ENCODE peak calls at places on chromosomes 3 and 15, in seven cellular contexts. W is lung; C is transverse colon; V is effector memory CD4-positive, alpha-beta T cell; Z is fibroblast of lung; O is right atrium auricular region; S is aorta. M is an unnamed sample.
A peak's percentile ranks its signal among the peaks of the same experiment; 100 is the strongest.

GRCh38 chr3:126216416-126216815 is 36.0 kb upstream of the ALDH1L1 start:
- DNase-seq in Z (peak; percentile 75), C (no peak), O (no peak), S (no peak), V (no peak), W (no peak), M (no peak)

GRCh38 chr15:48332642-48333034 is 1.4 kb downstream of the DUT start:
- DNase-seq in V (no peak), W (no peak), C (no peak), Z (no peak), O (no peak), S (no peak), M (no peak)

GRCh38 chr15:57167821-57168395 is 208.4 kb upstream of the CGNL1 start:
- DNase-seq in V (no peak), S (no peak), C (no peak), W (no peak), O (no peak), Z (peak; percentile 57), M (no peak)

GRCh38 chr3:182793663-182794454 is 555 bp downstream of the ATP11B start:
- DNase-seq in W (peak; percentile 42), V (peak; percentile 24), S (peak; percentile 63), O (no peak), Z (peak; percentile 43), C (peak; percentile 56), M (peak; percentile 61)

GRCh38 chr15:81410318-81410753 is 36.3 kb upstream of the TMC3 start:
- DNase-seq in C (no peak), Z (peak; percentile 56), O (peak; percentile 89), S (peak; percentile 55), V (no peak), W (peak; percentile 41), M (peak; percentile 23)

GRCh38 chr15:81073796-81074195 is 60.3 kb upstream of the CFAP161 start:
- DNase-seq in W (no peak), V (no peak), C (no peak), O (no peak), Z (no peak), S (no peak), M (no peak)

GRCh38 chr15:71753346-71753745 is 57.0 kb upstream of the NR2E3 start:
- DNase-seq in C (no peak), S (no peak), Z (peak; percentile 30), W (no peak), O (no peak), V (no peak), M (no peak)

GRCh38 chr3:71127463-71128243 is 455.9 kb downstream of the FOXP1 start:
- DNase-seq in C (no peak), W (no peak), S (no peak), V (peak; percentile 20), Z (peak; percentile 84), O (no peak), M (no peak)

GRCh38 chr15:101120961-101121360 is 130.9 kb downstream of the CHSY1 start:
- DNase-seq in C (no peak), S (no peak), V (no peak), O (no peak), W (no peak), Z (no peak), M (no peak)
- H3K4me3 ChIP-seq in C (no peak overlapping the region), S (no peak overlapping the region), V (no peak overlapping the region), O (peak overlapping the region; percentile 41), W (no peak overlapping the region), Z (no peak overlapping the region), M (no peak overlapping the region)

DNA sequence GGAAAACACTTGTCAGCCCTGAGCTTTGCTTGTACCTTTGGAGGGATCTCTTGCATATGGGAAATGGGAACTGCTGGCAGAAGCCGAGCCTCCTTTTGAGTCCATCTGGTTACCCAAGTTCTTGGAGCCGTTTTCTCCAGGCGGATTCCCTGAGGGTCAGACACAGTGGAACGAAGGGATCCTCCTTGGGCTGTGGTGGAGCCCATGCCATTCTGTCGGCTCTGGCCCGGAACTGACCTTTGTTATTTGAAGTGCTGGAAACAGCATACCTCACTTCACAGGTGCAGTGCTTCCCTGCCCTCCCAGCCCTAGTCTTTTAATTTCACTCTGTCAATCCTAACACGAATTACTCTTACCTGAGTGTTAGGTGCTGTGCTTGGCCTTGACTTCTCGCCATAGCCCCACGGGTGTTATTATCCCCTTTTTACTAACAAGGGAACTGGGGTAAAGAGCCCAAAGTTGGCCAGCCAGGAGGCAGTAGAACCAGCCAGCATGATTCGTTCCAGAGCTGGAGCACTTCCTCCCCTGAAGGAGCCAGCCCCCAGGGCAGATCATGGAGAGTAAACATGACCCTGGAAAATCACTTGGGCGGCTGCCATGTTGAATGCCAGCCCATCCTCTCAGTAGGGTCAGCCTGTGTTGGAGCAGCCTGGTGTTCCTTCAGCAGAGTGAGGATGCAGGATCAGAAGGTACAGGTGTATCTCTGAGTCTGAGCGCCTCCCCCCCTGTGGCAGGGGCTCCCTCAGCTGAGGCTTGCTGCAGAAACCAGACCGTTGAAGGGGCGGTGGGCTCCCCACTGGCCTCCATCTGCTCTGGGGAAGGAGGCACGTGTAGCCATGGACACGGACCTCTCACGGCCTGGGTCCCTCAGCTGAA is 143.2 kb downstream of the DNAJB8 start:
- DNase-seq in C (no peak), Z (no peak), S (no peak), V (no peak), W (no peak), O (peak; percentile 52), M (peak; percentile 85)
- H3K27ac ChIP-seq in C (no peak overlapping the region), Z (no peak overlapping the region), S (no peak overlapping the region), V (no peak overlapping the region), W (no peak overlapping the region), O (no peak overlapping the region), M (peak overlapping the region; percentile 84)

GRCh38 chr15:68592548-68592947 is 13.8 kb downstream of the CORO2B start:
- DNase-seq in W (no peak), S (no peak), Z (no peak), V (no peak), O (no peak), C (no peak), M (no peak)
- H3K4me1 ChIP-seq in W (peaks cover 15% of the 10 kb centered on the region), S (no peaks in the 10 kb centered on the region), Z (peaks cover 28% of the 10 kb centered on the region), V (no peaks in the 10 kb centered on the region), O (peaks cover 40% of the 10 kb centered on the region), C (no peaks in the 10 kb centered on the region), M (no peaks in the 10 kb centered on the region)

GRCh38 chr15:90581771-90582471 is 52.2 kb downstream of the CRTC3 start:
- DNase-seq in S (no peak), Z (no peak), V (no peak), W (no peak), C (no peak), O (no peak), M (no peak)
- H3K4me3 ChIP-seq in S (no peak overlapping the region), Z (no peak overlapping the region), V (no peak overlapping the region), W (no peak overlapping the region), C (no peak overlapping the region), O (no peak overlapping the region), M (no peak overlapping the region)